ENCODE peak calls at places on chromosomes 16 and 17, in six cellular contexts. W is ovary, T is heart left ventricle, J is BJ, N is H1, I is heart right ventricle. P is an unnamed sample.
A peak's percentile ranks its signal among the peaks of the same experiment; 100 is the strongest.

GRCh38 chr16:11218324-11218962 is 37.6 kb downstream of the SOCS1 start:
- DNase-seq in I (no peak), N (no peak), T (no peak), J (no peak), W (no peak), P (no peak)

GRCh38 chr17:7916383-7916677 is 241 bp upstream of the RNF227 start:
- DNase-seq in I (no peak), T (no peak), N (no peak), W (no peak), J (no peak), P (no peak)

GRCh38 chr16:1770328-1771071 is 843 bp downstream of the NME3 start:
- DNase-seq in N (no peak), I (peak; percentile 61), J (no peak), T (peak; percentile 66), W (peak; percentile 87), P (peak; percentile 73)

GRCh38 chr17:7831233-7831632 is 2.8 kb upstream of the KDM6B start:
- DNase-seq in T (no peak), N (no peak), J (no peak), W (no peak), I (no peak), P (no peak)

GRCh38 chr17:49616546-49617205 is 41.0 kb downstream of the NXPH3 start:
- DNase-seq in N (no peak), I (peak; percentile 74), T (peak; percentile 77), W (peak; percentile 70), J (peak; percentile 56), P (no peak)

GRCh38 chr17:57424777-57425188 is 168.5 kb downstream of the MSI2 start:
- DNase-seq in W (no peak), T (no peak), N (no peak), I (no peak), J (no peak), P (no peak)

GRCh38 chr17:45228121-45228941 is 6.6 kb downstream of the FMNL1 start:
- DNase-seq in N (no peak), J (no peak), T (no peak), W (no peak), I (no peak), P (no peak)

GRCh38 chr16:9123401-9123800 is 32.0 kb downstream of the HAPSTR1 start:
- DNase-seq in I (no peak), J (no peak), W (no peak), N (no peak), T (no peak), P (no peak)

GRCh38 chr17:57629470-57629869 is 115.6 kb downstream of the CCDC182 start:
- DNase-seq in W (no peak), N (no peak), I (no peak), T (no peak), J (no peak), P (no peak)

GRCh38 chr16:88507231-88507743 is 54.2 kb downstream of the ZFPM1 start:
- DNase-seq in I (no peak), W (no peak), T (no peak), J (no peak), N (no peak), P (no peak)

GRCh38 chr17:71899317-71899716 is 221.5 kb upstream of the SOX9 start:
- DNase-seq in N (no peak), J (no peak), W (no peak), I (no peak), T (no peak), P (no peak)

GRCh38 chr17:61600621-61601020 is 9.6 kb upstream of the NACA2 start:
- DNase-seq in W (no peak), T (no peak), J (no peak), N (no peak), I (no peak), P (no peak)

GRCh38 chr17:44006581-44007345 is 2.3 kb downstream of the NAGS start:
- DNase-seq in T (peak; percentile 97), N (peak; percentile 94), J (peak; percentile 79), W (peak; percentile 96), I (peak; percentile 97), P (peak; percentile 100)

GRCh38 chr16:69324013-69324531 is 6.3 kb downstream of the PDF start:
- DNase-seq in T (peak; percentile 59), N (no peak), W (no peak), I (no peak), J (no peak), P (peak; percentile 84)

GRCh38 chr16:69563605-69564580 is 1.9 kb upstream of the NFAT5 start:
- DNase-seq in T (no peak), W (no peak), I (no peak), N (no peak), J (no peak), P (no peak)

GRCh38 chr16:31327675-31328225 is 27.2 kb upstream of the ITGAX start:
- DNase-seq in I (no peak), J (no peak), W (no peak), T (no peak), N (no peak), P (no peak)

GRCh38 chr16:685967-686366 is 1.8 kb upstream of the JMJD8 start:
- DNase-seq in T (no peak), N (no peak), I (no peak), W (peak; percentile 67), J (no peak), P (peak; percentile 74)

GRCh38 chr17:77376795-77377751 is 236.3 kb downstream of the SEC14L1 start:
- DNase-seq in N (no peak), T (no peak), W (peak; percentile 61), J (no peak), I (no peak), P (no peak)
- H3K4me3 ChIP-seq in N (no peak overlapping the region), T (no peak overlapping the region), W (no peak overlapping the region), J (peak overlapping the region; percentile 78), I (no peak overlapping the region), P (peak overlapping the region; percentile 78)

DNA sequence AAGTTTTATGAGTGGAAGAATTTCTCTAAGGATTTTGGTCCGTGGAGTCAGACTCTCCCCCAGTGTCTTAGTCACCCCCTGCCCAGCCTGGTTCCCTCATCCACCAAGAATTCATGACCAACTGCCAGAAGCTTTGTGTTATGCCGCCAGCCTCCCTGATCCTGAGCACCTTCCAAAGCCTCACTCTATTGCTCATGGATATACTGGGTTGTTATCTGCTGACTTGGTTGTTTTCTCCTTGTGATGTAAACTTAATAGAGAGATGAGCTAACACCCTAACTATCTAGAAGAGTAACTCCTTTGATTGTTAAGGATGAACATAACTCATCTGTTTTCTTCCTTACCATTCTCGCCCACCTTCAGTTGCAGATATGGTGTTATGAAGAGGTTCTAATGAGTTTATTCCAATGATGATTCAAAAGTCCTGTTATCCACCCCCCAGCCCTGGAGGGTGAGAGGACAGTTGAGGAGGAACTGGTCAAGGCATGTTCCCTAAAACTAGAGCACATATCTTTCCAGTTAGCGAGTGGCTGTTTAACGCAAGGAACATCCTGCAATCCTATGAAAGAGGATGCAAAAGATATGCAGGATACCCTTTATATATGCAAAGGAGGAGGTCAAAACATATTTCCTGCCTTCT is 1.5 kb upstream of the PSMD3 start:
- DNase-seq in I (no peak), W (no peak), T (no peak), N (no peak), J (peak; percentile 83), P (no peak)
- H3K4me3 ChIP-seq in I (no peak overlapping the region), W (no peak overlapping the region), T (no peak overlapping the region), N (peak overlapping the region; percentile 99), J (no peak overlapping the region), P (peak overlapping the region; percentile 92)

GRCh38 chr16:66406534-66407368 is 20.3 kb upstream of the BEAN1 start:
- DNase-seq in T (peak; percentile 88), J (no peak), I (peak; percentile 91), W (peak; percentile 90), N (peak; percentile 54), P (peak; percentile 87)

GRCh38 chr16:66412182-66412581 is 14.9 kb upstream of the BEAN1 start:
- DNase-seq in I (no peak), W (no peak), J (no peak), N (no peak), T (no peak), P (no peak)

GRCh38 chr16:66409156-66409555 is 17.9 kb upstream of the BEAN1 start:
- DNase-seq in I (no peak), J (no peak), W (no peak), N (no peak), T (no peak), P (no peak)

GRCh38 chr16:66405057-66405783 is 21.9 kb upstream of the BEAN1 start:
- DNase-seq in J (no peak), I (no peak), N (no peak), T (no peak), W (no peak), P (no peak)

GRCh38 chr16:66408181-66409048 is 18.7 kb upstream of the BEAN1 start:
- DNase-seq in J (no peak), I (peak; percentile 53), T (peak; percentile 47), N (no peak), W (no peak), P (no peak)
- H3K4me3 ChIP-seq in J (no peak overlapping the region), I (peak overlapping the region; percentile 6), T (peak overlapping the region; percentile 2), N (no peak overlapping the region), W (no peak overlapping the region), P (peak overlapping the region; percentile 27)

DNA sequence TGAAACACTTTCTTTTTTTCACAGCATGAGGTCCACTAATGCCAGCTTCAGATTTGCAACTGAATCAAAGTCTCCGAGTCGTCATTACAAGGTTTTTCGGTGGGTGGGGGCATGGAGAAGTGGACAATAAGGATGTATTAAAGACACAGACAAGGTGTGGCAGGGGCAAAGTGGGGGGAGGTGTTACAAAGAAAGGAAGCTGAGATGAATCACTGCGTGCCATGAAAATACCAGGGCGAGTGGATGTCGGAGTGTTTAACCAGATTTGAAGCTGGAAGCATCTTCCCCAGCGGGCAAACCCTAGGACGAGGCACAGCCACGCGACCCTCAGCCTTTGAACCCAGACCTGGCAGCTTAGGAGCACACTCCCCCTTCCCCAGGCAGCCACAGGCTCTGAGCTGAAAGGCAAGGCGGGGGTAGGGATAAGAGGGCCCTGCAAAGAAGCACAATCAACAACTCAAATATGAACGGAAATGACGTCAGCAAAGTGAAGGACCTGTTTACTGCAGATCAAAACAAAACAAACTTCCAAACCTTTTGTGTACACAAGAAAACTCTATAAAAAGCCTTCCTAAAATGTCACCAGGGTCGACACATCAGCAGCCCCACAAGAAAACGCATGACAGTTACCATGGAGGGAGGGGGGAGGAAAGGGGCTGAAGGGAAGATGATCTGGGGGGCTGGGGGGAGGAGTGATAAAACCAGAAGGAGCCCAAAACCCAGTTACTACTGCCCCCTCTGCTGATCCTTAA is 5.6 kb upstream of the ZFHX3 start:
- DNase-seq in T (no peak), N (no peak), J (no peak), W (no peak), I (no peak), P (no peak)
- H3K4me3 ChIP-seq in T (peak overlapping the region; percentile 84), N (peak overlapping the region; percentile 51), J (no peak overlapping the region), W (no peak overlapping the region), I (no peak overlapping the region), P (no peak overlapping the region)

DNA sequence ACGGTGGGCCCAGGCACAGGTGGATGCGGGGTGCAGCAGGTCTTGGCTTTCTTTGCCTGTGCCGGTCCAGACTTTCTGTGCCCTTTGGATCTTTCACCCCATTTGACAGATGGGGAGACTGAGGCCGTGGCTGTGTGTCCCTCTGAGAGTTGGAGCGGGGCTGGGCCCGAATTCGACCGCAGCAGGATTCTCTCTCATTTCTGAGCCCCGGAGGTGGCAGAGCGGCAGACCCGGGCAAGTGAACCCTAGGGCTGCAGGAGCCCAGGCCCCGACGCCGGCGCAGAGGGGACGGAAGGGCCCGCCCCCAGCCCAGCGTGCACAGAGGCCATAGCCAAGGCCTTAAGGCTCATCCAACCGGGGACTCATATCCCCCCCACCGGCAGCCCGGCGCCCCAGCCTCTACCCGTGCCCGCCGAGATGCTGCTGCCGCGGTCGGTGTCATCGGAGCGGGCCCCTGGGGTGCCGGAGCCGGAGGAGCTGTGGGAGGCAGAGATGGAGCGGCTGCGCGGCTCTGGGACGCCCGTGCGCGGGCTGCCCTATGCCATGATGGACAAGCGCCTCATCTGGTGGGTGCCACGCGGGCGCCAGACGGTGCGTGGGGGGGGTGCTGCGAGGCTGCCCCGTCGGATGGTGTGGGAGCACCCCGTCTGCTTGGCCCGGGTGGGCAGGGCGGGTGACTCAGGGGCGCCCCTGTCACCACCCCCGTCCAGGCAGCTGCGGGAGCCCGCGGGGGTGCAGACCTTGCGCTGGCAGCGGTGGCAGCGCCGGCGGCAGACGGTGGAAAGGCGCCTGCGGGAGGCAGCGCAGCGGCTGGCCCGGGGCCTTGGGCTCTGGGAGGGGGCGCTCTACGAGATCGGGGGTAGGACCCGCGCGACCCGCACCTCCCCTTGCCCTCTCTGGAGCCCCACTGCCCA is 858 bp downstream of the TMC8 start:
- DNase-seq in T (no peak), J (no peak), W (no peak), I (no peak), N (no peak), P (no peak)
- H3K4me3 ChIP-seq in T (peak overlapping the region; percentile 46), J (no peak overlapping the region), W (no peak overlapping the region), I (peak overlapping the region; percentile 28), N (peak overlapping the region; percentile 58), P (peak overlapping the region; percentile 94)

P was measured in lower lobe of right lung.